ENCODE peak calls at places on chromosomes 13 and 19, in ten cellular contexts. H is putamen; D is HEK293T; B is LoVo; E is neural crest cell; A is activated naive CD4-positive, alpha-beta T cell treated with anti-CD3 and anti-CD28 coated beads, Interleukin-2, amount 50 U/mL, for 16 hours; T is activated CD4-positive, alpha-beta memory T cell treated with anti-CD3 and anti-CD28 coated beads, Interleukin-2, amount 10 ng/mL, durations not matched to agents 7 days and 5 days; X is coronary artery; C is adrenal gland; U is GM04504. R is an unnamed sample.
A peak's percentile ranks its signal among the peaks of the same experiment; 100 is the strongest.

GRCh38 chr19:45511074-45511473 is 3.8 kb downstream of the VASP start:
- DNase-seq in H (no peak), D (no peak), B (no peak), E (no peak), A (no peak), T (no peak), X (no peak), C (no peak), U (no peak), R (no peak)

GRCh38 chr13:31045621-31046081 is 113.2 kb downstream of the TEX26 start:
- DNase-seq in H (no peak), D (no peak), B (peak; percentile 92), E (no peak), A (peak; percentile 68), T (peak; percentile 85), X (peak; percentile 43), C (peak; percentile 75), U (peak; percentile 73), R (peak; percentile 58)

GRCh38 chr19:46355991-46356669 is 9.2 kb downstream of the PPP5C start:
- DNase-seq in H (no peak), D (no peak), B (no peak), E (no peak), A (no peak), T (no peak), X (peak; percentile 65), C (no peak), U (no peak), R (peak; percentile 18)

GRCh38 chr19:14775855-14776254 is 2.5 kb downstream of the ADGRE2 start:
- DNase-seq in H (no peak), D (no peak), B (no peak), E (no peak), A (no peak), T (no peak), X (no peak), C (no peak), U (no peak), R (no peak)

GRCh38 chr13:76791290-76791664 is 94.9 kb downstream of the KCTD12 start:
- DNase-seq in H (no peak), D (no peak), B (no peak), E (no peak), A (no peak), T (no peak), X (no peak), C (no peak), U (no peak), R (no peak)

GRCh38 chr19:17103177-17103576 is 27.6 kb downstream of the MYO9B start:
- DNase-seq in H (no peak), D (peak; percentile 46), B (peak; percentile 9), E (peak; percentile 31), A (no peak), T (no peak), X (no peak), C (no peak), U (no peak), R (peak; percentile 87)

GRCh38 chr19:56837492-56837891 is 3.0 kb downstream of the PEG3 start:
- DNase-seq in H (peak; percentile 83), D (no peak), B (no peak), E (no peak), A (no peak), T (no peak), X (peak; percentile 86), C (peak; percentile 93), U (no peak), R (no peak)

GRCh38 chr19:41792513-41793413 is 3.6 kb upstream of the CEACAM3 start:
- DNase-seq in H (no peak), D (peak; percentile 72), B (no peak), E (peak; percentile 25), A (peak; percentile 61), T (peak; percentile 47), X (no peak), C (no peak), U (peak; percentile 11), R (peak; percentile 85)

GRCh38 chr13:76754414-76754813 is 131.8 kb downstream of the KCTD12 start:
- DNase-seq in H (no peak), D (no peak), B (no peak), E (no peak), A (no peak), T (no peak), X (no peak), C (peak; percentile 66), U (no peak), R (no peak)

GRCh38 chr19:14473073-14473790 is 1.9 kb downstream of the PTGER1 start:
- DNase-seq in H (no peak), D (no peak), B (no peak), E (no peak), A (no peak), T (no peak), X (no peak), C (no peak), U (no peak), R (no peak)

GRCh38 chr13:49827336-49827735 is 34.9 kb upstream of the KPNA3 start:
- DNase-seq in H (no peak), D (no peak), B (no peak), E (no peak), A (no peak), T (no peak), X (no peak), C (no peak), U (no peak), R (no peak)

GRCh38 chr19:37218592-37218935 is 550 bp downstream of the ZNF383 start:
- DNase-seq in H (no peak), D (no peak), B (no peak), E (no peak), A (no peak), T (no peak), X (no peak), C (no peak), U (peak; percentile 8), R (no peak)

GRCh38 chr19:57110592-57111328 is 9.0 kb upstream of the USP29 start:
- DNase-seq in H (no peak), D (no peak), B (no peak), E (no peak), A (no peak), T (no peak), X (no peak), C (no peak), U (no peak), R (no peak)

GRCh38 chr19:30202060-30202600 is 170.1 kb upstream of the ZNF536 start:
- DNase-seq in H (no peak), D (no peak), B (no peak), E (no peak), A (no peak), T (no peak), X (peak; percentile 57), C (no peak), U (no peak), R (peak; percentile 20)

GRCh38 chr13:24033527-24034302 is 126.8 kb upstream of the SPATA13 start:
- DNase-seq in H (no peak), D (no peak), B (no peak), E (no peak), A (no peak), T (no peak), X (no peak), C (no peak), U (peak; percentile 67), R (no peak)

GRCh38 chr19:788821-789472 is 8.3 kb upstream of the PTBP1 start:
- DNase-seq in H (no peak), D (no peak), B (no peak), E (no peak), A (no peak), T (no peak), X (no peak), C (no peak), U (no peak), R (peak; percentile 82)

GRCh38 chr19:871446-872265 is 12.2 kb downstream of the CFD start:
- DNase-seq in H (no peak), D (peak; percentile 43), B (no peak), E (no peak), A (no peak), T (no peak), X (no peak), C (peak; percentile 64), U (no peak), R (peak; percentile 84)

GRCh38 chr19:4732680-4733114 is 9.1 kb upstream of the DPP9 start:
- DNase-seq in H (peak; percentile 46), D (peak; percentile 74), B (peak; percentile 71), E (peak; percentile 33), A (peak; percentile 51), T (peak; percentile 58), X (no peak), C (peak; percentile 77), U (no peak), R (peak; percentile 85)

GRCh38 chr19:15048885-15049541 is at the start of gene CASP14:
- DNase-seq in H (no peak), D (no peak), B (no peak), E (no peak), A (no peak), T (no peak), X (no peak), C (no peak), U (no peak), R (no peak)

GRCh38 chr13:73922728-73923393 is 211.3 kb downstream of the KLF12 start:
- DNase-seq in H (peak; percentile 9), D (no peak), B (no peak), E (no peak), A (no peak), T (no peak), X (no peak), C (no peak), U (no peak), R (no peak)

GRCh38 chr19:45103200-45103624 is 10.2 kb downstream of the PPP1R37 start:
- DNase-seq in H (no peak), D (no peak), B (no peak), E (no peak), A (peak; percentile 39), T (peak; percentile 59), X (no peak), C (no peak), U (no peak), R (peak; percentile 58)

GRCh38 chr19:39539165-39539518 is 819 bp downstream of the EID2 start:
- DNase-seq in H (no peak), D (no peak), B (peak; percentile 41), E (no peak), A (no peak), T (no peak), X (no peak), C (peak; percentile 45), U (no peak), R (no peak)

GRCh38 chr13:66663206-66663605 is 566.9 kb downstream of the PCDH9 start:
- DNase-seq in H (no peak), D (no peak), B (no peak), E (no peak), A (no peak), T (no peak), X (no peak), C (no peak), U (no peak), R (no peak)